ENCODE peak calls at places on chromosomes 5 and 9, in ten cellular contexts. X is heart left ventricle; A is kidney glomerular epithelial cell; W is GM23248; Y is GM13976; H is Caki2; T is astrocyte; B is HCT116; Q is GM04503; F is stimulated activated CD4-positive, alpha-beta T cell treated with anti-CD3 and anti-CD28 coated beads, Interleukin-15, amount 100 ng/mL, for 1 hour. N is an unnamed sample.

GRCh38 chr5:9454012-9454481 is 91.8 kb downstream of the SEMA5A start:
- DNase-seq in H (peak), A (no peak), X (no peak), B (no peak), Q (no peak), T (peak), W (peak), Y (no peak), F (no peak), N (no peak)

GRCh38 chr9:87640385-87640795 is 85.5 kb upstream of the CTSL start:
- DNase-seq in Q (peak), T (peak), F (no peak), A (peak), B (no peak), W (no peak), X (no peak), Y (no peak), H (peak), N (no peak)

GRCh38 chr5:1734271-1734907 is 65.2 kb downstream of the MRPL36 start:
- DNase-seq in A (no peak), H (no peak), Y (no peak), F (no peak), B (no peak), X (peak), Q (no peak), W (no peak), T (no peak), N (no peak)

GRCh38 chr5:157271740-157272271 is 5.9 kb downstream of the CYFIP2 start:
- DNase-seq in Q (no peak), Y (peak), B (no peak), X (peak), F (peak), A (no peak), W (no peak), H (no peak), T (no peak), N (no peak)

GRCh38 chr9:96382839-96383164 is 709 bp downstream of the SLC35D2 start:
- DNase-seq in B (no peak), Q (no peak), X (no peak), A (no peak), Y (no peak), T (no peak), W (no peak), F (no peak), H (no peak), N (no peak)

GRCh38 chr5:74342948-74343682 is 297.4 kb downstream of the ENC1 start:
- DNase-seq in F (no peak), W (no peak), Y (no peak), T (peak), B (no peak), Q (no peak), H (peak), A (peak), X (no peak), N (no peak)

GRCh38 chr5:170166101-170166500 is 60.4 kb downstream of the FOXI1 start:
- DNase-seq in Y (no peak), T (no peak), W (no peak), B (no peak), X (no peak), A (no peak), Q (no peak), H (no peak), F (no peak), N (no peak)

GRCh38 chr5:80216753-80217596 is 38.9 kb downstream of the SERINC5 start:
- DNase-seq in A (no peak), X (peak), Y (no peak), Q (no peak), W (peak), T (no peak), H (no peak), F (peak), B (no peak), N (no peak)

GRCh38 chr9:14670718-14671117 is 22.5 kb downstream of the ZDHHC21 start:
- DNase-seq in X (no peak), B (no peak), Q (no peak), H (no peak), A (no peak), T (peak), W (peak), F (no peak), Y (no peak), N (no peak)

GRCh38 chr5:57488308-57488955 is 5.8 kb upstream of the ACTBL2 start:
- DNase-seq in F (no peak), H (peak), T (peak), X (no peak), A (peak), B (no peak), Q (no peak), Y (no peak), W (peak), N (no peak)

GRCh38 chr5:34991486-34992238 is 56.1 kb downstream of the AGXT2 start:
- DNase-seq in W (peak), Q (no peak), B (no peak), A (peak), F (no peak), H (no peak), Y (no peak), X (no peak), T (peak), N (peak)

GRCh38 chr5:178590141-178590923 is at the start of gene COL23A1:
- DNase-seq in T (peak), A (peak), X (peak), W (peak), Y (peak), F (peak), Q (no peak), H (peak), B (no peak), N (no peak)

GRCh38 chr5:169249001-169249400 is 51.9 kb downstream of the SLIT3 start:
- DNase-seq in B (no peak), T (peak), Q (peak), F (no peak), Y (no peak), A (no peak), H (no peak), W (no peak), X (no peak), N (no peak)

GRCh38 chr5:11715797-11716196 is 188.4 kb downstream of the CTNND2 start:
- DNase-seq in T (no peak), A (no peak), Y (no peak), Q (no peak), X (no peak), H (no peak), W (no peak), B (no peak), F (no peak), N (no peak)

GRCh38 chr5:31581498-31582099 is 49.5 kb downstream of the C5orf22 start:
- DNase-seq in X (no peak), Y (peak), H (peak), F (no peak), W (peak), B (peak), Q (no peak), T (peak), A (peak), N (peak)

GRCh38 chr5:67257063-67257462 is 60.5 kb upstream of the CD180 start:
- DNase-seq in Y (no peak), Q (no peak), A (no peak), X (no peak), H (no peak), W (no peak), F (no peak), T (no peak), B (no peak), N (no peak)

GRCh38 chr9:82565188-82565966 is 497.6 kb downstream of the RASEF start:
- DNase-seq in H (no peak), B (no peak), Y (no peak), F (no peak), X (no peak), T (no peak), W (no peak), Q (no peak), A (no peak), N (no peak)

GRCh38 chr5:179558912-179559279 is 8.5 kb downstream of the RUFY1 start:
- DNase-seq in A (peak), H (no peak), B (no peak), F (no peak), Q (no peak), W (peak), Y (no peak), X (no peak), T (peak), N (peak)

GRCh38 chr9:2620876-2621677 is 510 bp upstream of the VLDLR start:
- DNase-seq in T (peak), Q (peak), X (peak), A (peak), H (peak), Y (no peak), W (peak), B (no peak), F (peak), N (peak)

GRCh38 chr5:28710360-28710759 is 1672.0 kb upstream of the CDH9 start:
- DNase-seq in Y (no peak), A (no peak), H (no peak), B (no peak), W (no peak), X (no peak), Q (no peak), T (no peak), F (no peak), N (no peak)

GRCh38 chr9:2837915-2838314 is 6.0 kb downstream of the PUM3 start:
- DNase-seq in A (peak), X (no peak), F (no peak), B (no peak), Q (no peak), W (peak), Y (no peak), H (no peak), T (no peak), N (peak)

GRCh38 chr5:71974622-71975021 is 132.7 kb upstream of the MAP1B start:
- DNase-seq in W (peak), B (no peak), X (no peak), A (no peak), F (no peak), Y (no peak), Q (no peak), T (no peak), H (no peak), N (no peak)

GRCh38 chr9:114895605-114896004 is 34.8 kb downstream of the TNFSF8 start:
- DNase-seq in X (no peak), H (no peak), W (peak), A (no peak), Y (no peak), Q (peak), F (no peak), B (no peak), T (no peak), N (no peak)

GRCh38 chr5:18024542-18024941 is 390.3 kb downstream of the TAF11L14 start:
- DNase-seq in X (no peak), F (no peak), W (no peak), T (no peak), A (no peak), Y (no peak), H (no peak), B (no peak), Q (no peak), N (no peak)

N was measured in SW480.